ENCODE peak calls at places on chromosomes 5 and 9, in eight cellular contexts. X is GM23338, T is GM23248, U is PC-3, A is neural progenitor cell, B is SK-N-SH, R is MM.1S, L is HCT116. F is an unnamed sample.

GRCh38 chr5:53472279-53472678 is 8.2 kb upstream of the FST start:
- DNase-seq in X (no peak), L (no peak), U (no peak), R (no peak), A (no peak), T (no peak), B (no peak), F (no peak)

GRCh38 chr5:140549237-140550144 is 2.0 kb downstream of the EIF4EBP3 start:
- DNase-seq in U (no peak), T (peak), X (no peak), R (no peak), B (peak), L (no peak), A (no peak), F (no peak)

GRCh38 chr9:33924978-33925797 is 108.2 kb downstream of the UBE2R2 start:
- DNase-seq in X (peak), R (peak), L (peak), T (peak), B (peak), U (peak), A (peak), F (peak)

GRCh38 chr5:71483355-71483754 is 27.9 kb downstream of the BDP1 start:
- DNase-seq in R (no peak), U (peak), T (peak), A (no peak), B (no peak), X (no peak), L (peak), F (no peak)

GRCh38 chr5:129945031-129945430 is 40.8 kb downstream of the CHSY3 start:
- DNase-seq in L (no peak), B (no peak), X (no peak), U (no peak), T (peak), R (no peak), A (no peak), F (no peak)

GRCh38 chr5:139014726-139015125 is 139.6 kb upstream of the LRRTM2 start:
- DNase-seq in X (no peak), B (no peak), T (peak), A (no peak), L (no peak), R (no peak), U (peak), F (no peak)

GRCh38 chr9:19137282-19137681 is 10.0 kb upstream of the PLIN2 start:
- DNase-seq in T (peak), R (no peak), X (no peak), B (no peak), A (no peak), U (peak), L (no peak), F (no peak)

GRCh38 chr9:107487521-107488399 is 1.8 kb downstream of the KLF4 start:
- DNase-seq in A (peak), U (peak), L (no peak), X (peak), R (no peak), B (peak), T (peak), F (no peak)

GRCh38 chr9:131277673-131278420 is 1.5 kb upstream of the FAM78A start:
- DNase-seq in B (peak), L (peak), T (peak), A (peak), X (peak), U (peak), R (peak), F (peak)

GRCh38 chr5:176772271-176773210 is 37.8 kb upstream of the UNC5A start:
- DNase-seq in X (no peak), A (no peak), L (no peak), T (no peak), B (no peak), R (no peak), U (no peak), F (no peak)

GRCh38 chr5:124043456-124043855 is 531.5 kb downstream of the CSNK1G3 start:
- DNase-seq in T (no peak), B (peak), L (peak), R (no peak), U (peak), X (peak), A (no peak), F (peak)

GRCh38 chr5:149002761-149003689 is 59.8 kb downstream of the SH3TC2 start:
- DNase-seq in X (no peak), A (no peak), T (peak), L (no peak), B (no peak), U (peak), R (no peak), F (no peak)

GRCh38 chr5:105413406-105413990 is 1850.9 kb upstream of the NUDT12 start:
- DNase-seq in X (no peak), A (no peak), U (no peak), L (no peak), B (no peak), R (no peak), T (no peak), F (no peak)

GRCh38 chr5:110496276-110496675 is 230.2 kb downstream of the TMEM232 start:
- DNase-seq in U (peak), T (no peak), R (no peak), X (no peak), B (no peak), A (no peak), L (no peak), F (no peak)

GRCh38 chr5:140205216-140205615 is 30.2 kb downstream of the CYSTM1 start:
- DNase-seq in B (no peak), T (peak), R (no peak), A (no peak), L (no peak), U (no peak), X (no peak), F (no peak)

GRCh38 chr9:37549527-37549926 is 26.7 kb downstream of the FBXO10 start:
- DNase-seq in T (peak), L (no peak), R (peak), A (no peak), B (no peak), X (no peak), U (no peak), F (no peak)

GRCh38 chr9:36051317-36051716 is 14.6 kb downstream of the RECK start:
- DNase-seq in T (no peak), U (no peak), R (no peak), L (no peak), A (no peak), X (no peak), B (no peak), F (no peak)

GRCh38 chr5:150154618-150155134 is 969 bp downstream of the PDGFRB start:
- DNase-seq in T (peak), L (no peak), R (no peak), A (no peak), B (no peak), U (no peak), X (peak), F (no peak)

GRCh38 chr5:177355868-177356168 is 1.9 kb upstream of the RGS14 start:
- DNase-seq in X (no peak), B (no peak), T (no peak), U (no peak), L (no peak), R (no peak), A (no peak), F (no peak)

GRCh38 chr5:33925278-33925677 is 10.9 kb upstream of the RXFP3 start:
- DNase-seq in X (no peak), T (no peak), B (no peak), L (no peak), U (no peak), R (no peak), A (no peak), F (no peak)

DNA sequence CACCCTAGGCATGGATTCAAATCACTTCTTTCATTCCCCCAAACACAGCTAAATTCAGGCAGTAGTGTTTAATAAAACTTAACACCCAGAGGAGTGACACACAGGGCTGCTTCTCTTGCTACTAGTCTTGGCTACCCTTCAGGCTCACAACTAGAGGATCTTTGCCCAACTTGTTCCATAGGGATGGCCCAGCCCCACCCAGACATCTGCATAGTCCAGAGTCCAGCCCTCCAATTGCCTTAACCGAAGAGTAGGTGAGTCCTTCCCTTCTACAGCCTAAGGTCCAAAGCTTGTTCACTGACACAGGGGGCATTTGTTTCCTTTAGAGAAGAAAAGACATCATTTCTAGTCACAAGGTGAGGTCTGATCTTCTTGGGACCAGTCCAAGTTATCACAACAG is 15.2 kb upstream of the RXFP3 start:
- DNase-seq in R (no peak), T (no peak), B (no peak), A (no peak), U (no peak), X (no peak), L (no peak), F (no peak)
- TF ChIP-seq EZH2phosphoT487 in R (no peak), T (no peak), B (no peak), A (no peak), U (no peak), X (no peak), L (no peak), F (no peak)

DNA sequence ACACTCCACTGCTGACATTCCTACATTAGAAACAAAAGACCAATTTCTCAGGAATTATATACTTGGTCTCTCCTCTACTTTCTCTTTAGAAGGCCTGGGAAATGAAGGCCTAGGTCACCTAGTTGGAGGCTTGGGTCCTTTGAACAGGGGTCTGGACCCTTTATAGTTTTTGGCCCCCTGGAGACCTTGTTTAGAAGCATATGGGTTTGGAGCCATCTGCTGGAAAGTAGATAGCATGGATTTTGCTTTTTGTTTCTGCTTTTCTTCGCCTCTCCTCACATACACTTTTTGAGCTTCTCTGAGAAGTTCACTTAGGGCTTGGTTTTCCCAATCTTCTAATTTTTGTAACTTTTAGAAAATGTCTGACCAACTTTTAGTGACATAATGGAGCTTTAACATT is 67.1 kb upstream of the CDK20 start:
- DNase-seq in B (peak), T (peak), A (peak), L (no peak), U (no peak), R (no peak), X (peak), F (no peak)
- H3K27ac ChIP-seq in B (no peak), T (no peak), A (no peak), L (no peak), U (no peak), R (no peak), X (no peak), F (no peak)

GRCh38 chr9:96523429-96523828 is 73.5 kb downstream of the HABP4 start:
- DNase-seq in R (no peak), T (no peak), A (no peak), X (no peak), B (no peak), L (no peak), U (no peak), F (no peak)

GRCh38 chr9:96524764-96525163 is 74.8 kb downstream of the HABP4 start:
- DNase-seq in T (no peak), L (no peak), U (no peak), R (no peak), B (no peak), A (no peak), X (no peak), F (no peak)

GRCh38 chr9:96519726-96520125 is 69.8 kb downstream of the HABP4 start:
- DNase-seq in R (no peak), U (no peak), B (no peak), A (no peak), X (no peak), T (peak), L (no peak), F (no peak)

GRCh38 chr9:96522371-96522770 is 72.4 kb downstream of the HABP4 start:
- DNase-seq in U (no peak), X (no peak), L (no peak), R (no peak), B (no peak), T (no peak), A (no peak), F (no peak)

GRCh38 chr9:96524045-96524444 is 74.1 kb downstream of the HABP4 start:
- DNase-seq in R (no peak), T (peak), A (no peak), X (no peak), B (no peak), U (no peak), L (no peak), F (no peak)
- TF ChIP-seq EZH2phosphoT487 in R (no peak), T (no peak), A (no peak), X (no peak), B (no peak), U (no peak), L (no peak), F (no peak)

DNA sequence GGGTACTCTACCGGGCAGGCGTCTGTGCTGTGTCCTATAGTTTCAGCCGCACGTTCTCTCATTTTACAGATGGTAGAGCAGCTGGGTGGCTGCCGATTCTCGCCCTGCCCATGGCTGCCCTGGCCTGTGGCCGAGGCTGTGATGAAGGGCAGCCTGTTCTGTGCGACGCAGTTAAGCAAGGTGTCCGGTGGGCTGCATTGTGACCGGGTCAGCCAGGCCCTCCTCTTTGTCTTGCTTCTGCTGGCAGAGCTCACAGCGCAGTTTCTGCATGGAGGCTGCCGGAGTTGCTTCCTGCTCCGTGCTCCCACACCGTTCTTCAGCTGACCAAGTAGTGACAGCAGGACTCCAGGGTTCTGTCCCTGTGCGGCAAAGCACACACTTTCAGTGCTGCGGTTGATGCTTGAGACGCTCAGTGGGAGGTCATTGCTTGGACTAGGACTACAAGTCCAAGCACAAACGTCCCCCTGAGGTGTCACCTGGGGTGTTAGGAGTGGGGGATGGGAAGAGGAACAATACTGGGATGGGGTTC is 58.0 kb downstream of the GADD45G start:
- DNase-seq in T (no peak), L (no peak), R (no peak), B (no peak), U (no peak), X (no peak), A (no peak), F (no peak)
- H3K27ac ChIP-seq in T (no peak), L (no peak), R (no peak), B (peak), U (no peak), X (no peak), A (no peak), F (no peak)

F was measured in OCI-LY7.